ENCODE peak calls at places on chromosomes 7 and 10, in ten cellular contexts. H, P, Y, V, D, N, L, B, U and R are unnamed samples.

GRCh38 chr10:133269367-133269766 is 7.3 kb downstream of the ADAM8 start:
- DNase-seq in H (no peak), P (no peak), Y (no peak), V (no peak), D (no peak), N (no peak), L (no peak), B (no peak), U (no peak), R (no peak)

GRCh38 chr7:34039033-34039432 is 133.7 kb downstream of the BMPER start:
- DNase-seq in H (no peak), P (no peak), Y (no peak), V (peak; percentile 22), D (no peak), N (no peak), L (no peak), B (peak; percentile 87), U (no peak), R (no peak)

GRCh38 chr10:35421553-35422178 is 85.4 kb downstream of the CCNY start:
- DNase-seq in H (no peak), P (peak; percentile 52), Y (no peak), V (peak; percentile 88), D (no peak), N (peak; percentile 92), L (no peak), B (peak; percentile 91), U (no peak), R (peak; percentile 91)

GRCh38 chr7:155545348-155545747 is 1.0 kb downstream of the CNPY1 start:
- DNase-seq in H (no peak), P (no peak), Y (no peak), V (no peak), D (no peak), N (no peak), L (no peak), B (no peak), U (no peak), R (no peak)

GRCh38 chr10:128296608-128297007 is 170.4 kb upstream of the MKI67 start:
- DNase-seq in H (no peak), P (no peak), Y (no peak), V (no peak), D (no peak), N (no peak), L (no peak), B (no peak), U (no peak), R (no peak)

GRCh38 chr7:128831178-128831993 is 1.2 kb downstream of the FLNC start:
- DNase-seq in H (no peak), P (peak; percentile 69), Y (peak; percentile 72), V (peak; percentile 87), D (no peak), N (peak; percentile 65), L (no peak), B (peak; percentile 74), U (peak; percentile 30), R (peak; percentile 71)

GRCh38 chr10:132559538-132559937 is 22.0 kb downstream of the INPP5A start:
- DNase-seq in H (no peak), P (no peak), Y (no peak), V (no peak), D (no peak), N (no peak), L (no peak), B (no peak), U (no peak), R (no peak)

GRCh38 chr10:64091889-64092288 is 570.7 kb downstream of the REEP3 start:
- DNase-seq in H (no peak), P (no peak), Y (no peak), V (no peak), D (no peak), N (no peak), L (no peak), B (no peak), U (no peak), R (peak; percentile 11)

GRCh38 chr10:74921744-74922143 is 95.3 kb downstream of the KAT6B start:
- DNase-seq in H (no peak), P (no peak), Y (no peak), V (peak; percentile 69), D (no peak), N (no peak), L (no peak), B (peak; percentile 23), U (no peak), R (no peak)

GRCh38 chr7:107811934-107812333 is 8.9 kb upstream of the SLC26A3 start:
- DNase-seq in H (no peak), P (no peak), Y (no peak), V (no peak), D (no peak), N (no peak), L (no peak), B (no peak), U (no peak), R (no peak)

GRCh38 chr10:5498791-5499492 is 428 bp downstream of the CALML5 start:
- DNase-seq in H (no peak), P (peak; percentile 12), Y (no peak), V (no peak), D (peak; percentile 43), N (no peak), L (no peak), B (no peak), U (no peak), R (no peak)

GRCh38 chr10:44973323-44974081 is 5.1 kb downstream of the DEPP1 start:
- DNase-seq in H (no peak), P (no peak), Y (no peak), V (no peak), D (no peak), N (peak; percentile 59), L (no peak), B (no peak), U (no peak), R (no peak)

GRCh38 chr10:7192831-7193348 is 217.9 kb downstream of the SFMBT2 start:
- DNase-seq in H (no peak), P (no peak), Y (no peak), V (no peak), D (no peak), N (no peak), L (peak; percentile 12), B (no peak), U (no peak), R (no peak)
- H3K4me3 ChIP-seq in H (no peak overlapping the region), P (no peak overlapping the region), Y (no peak overlapping the region), V (no peak overlapping the region), D (no peak overlapping the region), N (no peak overlapping the region), L (peak overlapping the region; percentile 13), B (no peak overlapping the region), U (no peak overlapping the region), R (no peak overlapping the region)

GRCh38 chr10:30200019-30200415 is 140.6 kb upstream of the JCAD start:
- DNase-seq in H (no peak), P (no peak), Y (no peak), V (no peak), D (no peak), N (no peak), L (no peak), B (no peak), U (no peak), R (no peak)
- H3K4me3 ChIP-seq in H (no peak overlapping the region), P (no peak overlapping the region), Y (no peak overlapping the region), V (no peak overlapping the region), D (no peak overlapping the region), N (no peak overlapping the region), L (no peak overlapping the region), B (no peak overlapping the region), U (no peak overlapping the region), R (no peak overlapping the region)

GRCh38 chr7:87599336-87599735 is 1.3 kb downstream of the ABCB1 start:
- DNase-seq in H (no peak), P (no peak), Y (no peak), V (no peak), D (no peak), N (no peak), L (peak; percentile 30), B (no peak), U (no peak), R (no peak)

GRCh38 chr7:87604264-87604663 is 3.6 kb upstream of the ABCB1 start:
- DNase-seq in H (no peak), P (no peak), Y (no peak), V (no peak), D (no peak), N (no peak), L (no peak), B (no peak), U (no peak), R (no peak)

GRCh38 chr7:87598234-87599009 is 2.3 kb downstream of the ABCB1 start:
- DNase-seq in H (no peak), P (no peak), Y (no peak), V (no peak), D (no peak), N (no peak), L (no peak), B (no peak), U (no peak), R (no peak)

GRCh38 chr7:87596696-87597095 is 4.0 kb downstream of the ABCB1 start:
- DNase-seq in H (no peak), P (no peak), Y (no peak), V (peak; percentile 1), D (no peak), N (no peak), L (no peak), B (no peak), U (no peak), R (no peak)

DNA sequence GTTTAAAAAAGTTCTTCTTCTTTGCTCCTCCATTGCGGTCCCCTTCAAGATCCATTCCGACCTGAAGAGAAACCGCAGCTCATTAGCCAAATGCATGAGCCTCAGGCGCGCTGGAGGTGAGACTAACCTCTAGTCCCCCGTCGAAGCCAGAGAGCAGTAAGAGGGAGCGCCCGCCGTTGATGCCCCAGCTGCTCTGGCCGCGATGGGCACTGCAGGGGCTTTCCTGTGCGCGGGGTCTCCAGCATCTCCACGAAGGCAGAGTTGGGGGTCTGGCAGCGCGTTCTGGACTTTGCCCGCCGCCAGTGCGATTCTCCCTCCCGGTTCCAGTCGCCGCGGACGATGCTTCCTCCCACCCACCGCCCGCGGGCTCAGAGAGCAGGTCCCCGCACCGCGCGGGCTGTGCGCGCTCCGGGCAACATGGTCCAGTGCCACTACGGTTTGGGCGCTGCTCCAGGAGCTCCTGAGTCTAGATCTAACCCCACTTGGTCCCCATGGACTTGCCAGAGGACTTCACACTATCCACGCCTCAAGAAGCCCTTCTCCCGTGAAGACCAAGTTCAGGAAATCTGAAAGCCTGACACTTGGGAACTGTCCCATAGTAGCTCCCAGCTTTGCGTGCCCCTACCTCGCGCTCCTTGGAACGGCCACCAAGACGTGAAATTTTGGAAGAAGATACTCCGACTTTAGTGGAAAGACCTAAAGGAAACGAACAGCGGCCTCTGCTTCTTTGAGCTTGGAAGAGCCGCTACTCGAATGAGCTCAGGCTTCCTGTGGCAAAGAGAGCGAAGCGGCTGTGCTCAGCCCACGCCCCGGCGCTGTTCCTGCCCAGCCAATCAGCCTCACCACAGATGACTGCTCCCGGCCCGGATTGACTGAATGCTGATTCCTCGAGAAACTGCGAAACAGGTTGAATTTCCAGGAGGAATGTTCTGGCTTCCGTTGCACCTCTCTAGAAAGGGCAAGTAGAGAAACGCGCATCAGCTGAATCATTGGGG is at the start of gene ABCB1:
- DNase-seq in H (peak; percentile 67), P (peak; percentile 35), Y (peak; percentile 72), V (peak; percentile 56), D (peak; percentile 70), N (peak; percentile 52), L (peak; percentile 14), B (peak; percentile 66), U (peak; percentile 36), R (peak; percentile 16)
- H3K4me3 ChIP-seq in H (peak within 1 kb of the TSS; percentile 43), P (peak within 1 kb of the TSS; percentile 31), Y (peak within 1 kb of the TSS; percentile 41), V (peak within 1 kb of the TSS; percentile 49), D (peak within 1 kb of the TSS; percentile 71), N (peak within 1 kb of the TSS; percentile 85), L (peak within 1 kb of the TSS; percentile 61), B (peak within 1 kb of the TSS; percentile 76), U (peak within 1 kb of the TSS; percentile 34), R (peak within 1 kb of the TSS; percentile 34)

DNA sequence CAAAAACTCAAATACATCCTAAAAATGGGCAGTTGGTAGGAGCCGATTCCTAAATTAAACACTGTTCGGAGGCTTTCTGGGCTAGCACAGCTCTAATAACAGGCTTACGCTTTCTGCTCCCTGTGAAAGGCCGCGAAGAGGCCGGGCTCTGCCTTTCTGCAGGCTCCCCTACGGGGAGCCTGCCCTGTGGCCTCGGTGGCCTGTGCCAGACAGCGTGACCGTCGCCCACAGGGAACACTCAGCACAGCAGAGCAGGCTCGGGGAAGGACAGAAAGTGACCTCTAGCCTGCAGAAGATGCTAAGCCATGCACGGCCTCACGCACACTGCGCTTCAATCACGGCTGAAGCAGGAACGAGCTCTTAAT is 64.2 kb downstream of the DIP2C start:
- DNase-seq in H (peak; percentile 69), P (no peak), Y (no peak), V (no peak), D (peak; percentile 83), N (no peak), L (no peak), B (peak; percentile 24), U (no peak), R (no peak)
- H3K4me3 ChIP-seq in H (no peak overlapping the region), P (peak overlapping the region; percentile 19), Y (no peak overlapping the region), V (no peak overlapping the region), D (peak overlapping the region; percentile 56), N (no peak overlapping the region), L (no peak overlapping the region), B (peak overlapping the region; percentile 22), U (no peak overlapping the region), R (no peak overlapping the region)